ENCODE peak calls at places on chromosomes 3 and 15, in nine cellular contexts. M is amniotic epithelial cell; S is RWPE1; Q is stomach; Y is stimulated activated CD4-positive, alpha-beta T cell treated with anti-CD3 and anti-CD28 coated beads, TNF-alpha, amount 100 ng/mL, for 1 hour; J is SK-N-DZ; E is AG10803; X is stimulated activated CD8-positive, alpha-beta memory T cell treated with anti-CD3 and anti-CD28 coated beads, Interleukin-7, amount 100 ng/mL, for 1 hour; C is T-helper 17 cell. B is an unnamed sample.

GRCh38 chr3:178504128-178504527 is 32.1 kb upstream of the KCNMB2 start:
- DNase-seq in C (no peak), Y (no peak), M (no peak), S (no peak), X (no peak), E (no peak), Q (no peak), J (no peak), B (no peak)

GRCh38 chr3:143644370-143645089 is 203.7 kb downstream of the SLC9A9 start:
- DNase-seq in S (peak; percentile 73), E (peak; percentile 84), J (peak; percentile 99), C (no peak), Y (no peak), Q (peak; percentile 51), X (no peak), M (peak; percentile 88), B (peak; percentile 85)

GRCh38 chr3:61560452-61561373 is 658 bp upstream of the PTPRG start:
- DNase-seq in C (no peak), X (no peak), S (peak; percentile 71), J (peak; percentile 74), E (peak; percentile 85), M (peak; percentile 77), Q (peak; percentile 75), Y (no peak), B (peak; percentile 93)

GRCh38 chr3:114722530-114722929 is 424.6 kb downstream of the ZBTB20 start:
- DNase-seq in C (no peak), X (no peak), J (no peak), Q (no peak), Y (no peak), E (no peak), S (no peak), M (no peak), B (no peak)

GRCh38 chr15:25408428-25408827 is 30.4 kb downstream of the UBE3A start:
- DNase-seq in S (no peak), E (no peak), Y (no peak), X (no peak), J (no peak), M (peak; percentile 5), Q (no peak), C (no peak), B (no peak)

GRCh38 chr3:50316657-50317242 is 5.8 kb downstream of the HYAL2 start:
- DNase-seq in M (peak; percentile 67), C (peak; percentile 54), E (no peak), Y (no peak), Q (peak; percentile 87), X (no peak), S (peak; percentile 87), J (no peak), B (peak; percentile 94)

GRCh38 chr3:11465744-11466611 is 177.7 kb downstream of the VGLL4 start:
- DNase-seq in C (no peak), E (peak; percentile 95), Y (no peak), S (no peak), M (peak; percentile 81), Q (no peak), X (no peak), J (no peak), B (peak; percentile 40)

GRCh38 chr15:55795031-55795430 is 52.1 kb upstream of the PRTG start:
- DNase-seq in S (no peak), X (no peak), J (no peak), E (no peak), Y (no peak), C (no peak), M (no peak), Q (no peak), B (no peak)

GRCh38 chr3:146117406-146118285 is 43.3 kb downstream of the PLOD2 start:
- DNase-seq in Y (no peak), J (no peak), X (no peak), M (peak; percentile 70), E (peak; percentile 92), S (no peak), Q (no peak), C (no peak), B (peak; percentile 40)

GRCh38 chr3:148791296-148791695 is 36.3 kb upstream of the CPB1 start:
- DNase-seq in J (peak; percentile 87), Y (no peak), S (no peak), Q (no peak), X (no peak), C (no peak), M (no peak), E (no peak), B (no peak)

GRCh38 chr3:72299321-72299802 is 514.4 kb upstream of the PROK2 start:
- DNase-seq in S (no peak), J (peak; percentile 49), C (no peak), Q (no peak), E (peak; percentile 24), Y (no peak), M (no peak), X (no peak), B (peak; percentile 61)

B was measured in MCF 10A.